ENCODE peak calls at places on chromosome 16, in ten cellular contexts. One of them, this sample, is unnamed.

GRCh38 chr16:56013962-56014552 is 138.9 kb upstream of the CES5A start:
- DNase-seq in heart right ventricle: peak; percentile 63
- DNase-seq in fibroblast of pulmonary artery: peak; percentile 16
- DNase-seq in tibial nerve: no peak
- DNase-seq in right cardiac atrium: peak; percentile 57
- DNase-seq in endodermal cell: peak; percentile 96
- DNase-seq in kidney: no peak
- DNase-seq in heart left ventricle: peak; percentile 55
- DNase-seq in cardiac muscle cell: peak; percentile 90
- DNase-seq in A549: peak; percentile 36
- DNase-seq in this sample: peak; percentile 13

GRCh38 chr16:85923153-85924021 is 24.4 kb downstream of the IRF8 start:
- DNase-seq in heart right ventricle: no peak
- DNase-seq in fibroblast of pulmonary artery: peak; percentile 55
- DNase-seq in tibial nerve: peak; percentile 32
- DNase-seq in right cardiac atrium: no peak
- DNase-seq in endodermal cell: no peak
- DNase-seq in kidney: peak; percentile 56
- DNase-seq in heart left ventricle: no peak
- DNase-seq in cardiac muscle cell: no peak
- DNase-seq in A549: peak; percentile 36
- DNase-seq in this sample: no peak

GRCh38 chr16:3408561-3409197 is 7.7 kb downstream of the ZNF174 start:
- DNase-seq in heart right ventricle: no peak
- DNase-seq in fibroblast of pulmonary artery: no peak
- DNase-seq in tibial nerve: no peak
- DNase-seq in right cardiac atrium: no peak
- DNase-seq in endodermal cell: no peak
- DNase-seq in kidney: no peak
- DNase-seq in heart left ventricle: no peak
- DNase-seq in cardiac muscle cell: no peak
- DNase-seq in A549: no peak
- DNase-seq in this sample: no peak

GRCh38 chr16:80704751-80705150 is 99.6 kb downstream of the CDYL2 start:
- DNase-seq in heart right ventricle: no peak
- DNase-seq in fibroblast of pulmonary artery: no peak
- DNase-seq in tibial nerve: no peak
- DNase-seq in right cardiac atrium: no peak
- DNase-seq in endodermal cell: no peak
- DNase-seq in kidney: no peak
- DNase-seq in heart left ventricle: no peak
- DNase-seq in cardiac muscle cell: no peak
- DNase-seq in A549: no peak
- DNase-seq in this sample: no peak

GRCh38 chr16:23857256-23857891 is 21.6 kb downstream of the PRKCB start:
- DNase-seq in heart right ventricle: no peak
- DNase-seq in fibroblast of pulmonary artery: no peak
- DNase-seq in tibial nerve: no peak
- DNase-seq in right cardiac atrium: no peak
- DNase-seq in endodermal cell: peak; percentile 46
- DNase-seq in kidney: no peak
- DNase-seq in heart left ventricle: no peak
- DNase-seq in cardiac muscle cell: peak; percentile 28
- DNase-seq in A549: no peak
- DNase-seq in this sample: no peak

GRCh38 chr16:56409195-56409594 is 16.1 kb downstream of the AMFR start:
- DNase-seq in heart right ventricle: no peak
- DNase-seq in fibroblast of pulmonary artery: peak; percentile 65
- DNase-seq in tibial nerve: no peak
- DNase-seq in right cardiac atrium: no peak
- DNase-seq in endodermal cell: no peak
- DNase-seq in kidney: no peak
- DNase-seq in heart left ventricle: no peak
- DNase-seq in cardiac muscle cell: no peak
- DNase-seq in A549: peak; percentile 65
- DNase-seq in this sample: peak; percentile 47

GRCh38 chr16:71626018-71626857 is at the start of gene MARVELD3:
- DNase-seq in heart right ventricle: peak; percentile 18
- DNase-seq in fibroblast of pulmonary artery: no peak
- DNase-seq in tibial nerve: no peak
- DNase-seq in right cardiac atrium: no peak
- DNase-seq in endodermal cell: peak; percentile 97
- DNase-seq in kidney: peak; percentile 93
- DNase-seq in heart left ventricle: no peak
- DNase-seq in cardiac muscle cell: peak; percentile 24
- DNase-seq in A549: no peak
- DNase-seq in this sample: peak; percentile 97

GRCh38 chr16:53855056-53855455 is 151.1 kb downstream of the FTO start:
- DNase-seq in heart right ventricle: no peak
- DNase-seq in fibroblast of pulmonary artery: no peak
- DNase-seq in tibial nerve: no peak
- DNase-seq in right cardiac atrium: no peak
- DNase-seq in endodermal cell: no peak
- DNase-seq in kidney: no peak
- DNase-seq in heart left ventricle: no peak
- DNase-seq in cardiac muscle cell: no peak
- DNase-seq in A549: no peak
- DNase-seq in this sample: no peak

GRCh38 chr16:31460582-31461002 is 1.3 kb downstream of the ARMC5 start:
- DNase-seq in heart right ventricle: no peak
- DNase-seq in fibroblast of pulmonary artery: peak; percentile 77
- DNase-seq in tibial nerve: no peak
- DNase-seq in right cardiac atrium: no peak
- DNase-seq in endodermal cell: no peak
- DNase-seq in kidney: peak; percentile 68
- DNase-seq in heart left ventricle: no peak
- DNase-seq in cardiac muscle cell: no peak
- DNase-seq in A549: peak; percentile 67
- DNase-seq in this sample: no peak
- H3K4me3 ChIP-seq in heart right ventricle: no peak overlapping the region
- H3K4me3 ChIP-seq in fibroblast of pulmonary artery: peak overlapping the region; percentile 66
- H3K4me3 ChIP-seq in tibial nerve: peak overlapping the region; percentile 97
- H3K4me3 ChIP-seq in right cardiac atrium: no peak overlapping the region
- H3K4me3 ChIP-seq in endodermal cell: peak overlapping the region; percentile 91
- H3K4me3 ChIP-seq in kidney: peak overlapping the region; percentile 51
- H3K4me3 ChIP-seq in heart left ventricle: peak overlapping the region; percentile 91
- H3K4me3 ChIP-seq in cardiac muscle cell: peak overlapping the region; percentile 37
- H3K4me3 ChIP-seq in A549: peak overlapping the region; percentile 51
- H3K4me3 ChIP-seq in this sample: no peak overlapping the region

GRCh38 chr16:6482861-6483530 is 849.6 kb upstream of the RBFOX1 start:
- DNase-seq in heart right ventricle: no peak
- DNase-seq in fibroblast of pulmonary artery: no peak
- DNase-seq in tibial nerve: no peak
- DNase-seq in right cardiac atrium: no peak
- DNase-seq in endodermal cell: no peak
- DNase-seq in kidney: no peak
- DNase-seq in heart left ventricle: no peak
- DNase-seq in cardiac muscle cell: no peak
- DNase-seq in A549: no peak
- DNase-seq in this sample: no peak

GRCh38 chr16:6481894-6482293 is 850.8 kb upstream of the RBFOX1 start:
- DNase-seq in heart right ventricle: no peak
- DNase-seq in fibroblast of pulmonary artery: no peak
- DNase-seq in tibial nerve: no peak
- DNase-seq in right cardiac atrium: no peak
- DNase-seq in endodermal cell: no peak
- DNase-seq in kidney: no peak
- DNase-seq in heart left ventricle: no peak
- DNase-seq in cardiac muscle cell: no peak
- DNase-seq in A549: no peak
- DNase-seq in this sample: no peak

GRCh38 chr16:6484931-6485330 is 847.7 kb upstream of the RBFOX1 start:
- DNase-seq in heart right ventricle: no peak
- DNase-seq in fibroblast of pulmonary artery: no peak
- DNase-seq in tibial nerve: no peak
- DNase-seq in right cardiac atrium: no peak
- DNase-seq in endodermal cell: no peak
- DNase-seq in kidney: no peak
- DNase-seq in heart left ventricle: no peak
- DNase-seq in cardiac muscle cell: no peak
- DNase-seq in A549: no peak
- DNase-seq in this sample: no peak

GRCh38 chr16:6483634-6484033 is 849.0 kb upstream of the RBFOX1 start:
- DNase-seq in heart right ventricle: no peak
- DNase-seq in fibroblast of pulmonary artery: no peak
- DNase-seq in tibial nerve: no peak
- DNase-seq in right cardiac atrium: no peak
- DNase-seq in endodermal cell: peak; percentile 86
- DNase-seq in kidney: no peak
- DNase-seq in heart left ventricle: no peak
- DNase-seq in cardiac muscle cell: peak; percentile 62
- DNase-seq in A549: no peak
- DNase-seq in this sample: no peak

DNA sequence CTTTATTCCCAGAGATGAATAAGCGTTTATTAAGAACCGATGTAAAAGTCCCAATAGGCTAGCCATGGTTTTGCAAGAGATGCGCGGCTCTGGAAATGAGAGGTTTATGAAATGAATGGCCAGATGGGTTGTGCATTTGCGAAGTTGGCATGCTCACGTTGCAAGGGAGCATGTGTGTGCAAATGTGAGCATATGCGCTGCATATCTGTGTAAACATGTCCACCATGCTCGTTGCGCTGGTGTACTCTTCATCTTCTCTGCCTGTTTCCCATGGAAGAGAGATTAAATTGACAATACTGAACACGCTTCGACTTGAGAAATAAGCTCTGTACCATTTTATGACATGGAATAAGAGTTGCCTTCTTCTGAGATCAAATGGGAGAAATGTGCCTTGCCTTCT is 848.5 kb upstream of the RBFOX1 start:
- DNase-seq in heart right ventricle: no peak
- DNase-seq in fibroblast of pulmonary artery: no peak
- DNase-seq in tibial nerve: no peak
- DNase-seq in right cardiac atrium: no peak
- DNase-seq in endodermal cell: no peak
- DNase-seq in kidney: no peak
- DNase-seq in heart left ventricle: no peak
- DNase-seq in cardiac muscle cell: no peak
- DNase-seq in A549: no peak
- DNase-seq in this sample: no peak
- H3K4me3 ChIP-seq in heart right ventricle: no peak overlapping the region
- H3K4me3 ChIP-seq in fibroblast of pulmonary artery: no peak overlapping the region
- H3K4me3 ChIP-seq in tibial nerve: no peak overlapping the region
- H3K4me3 ChIP-seq in right cardiac atrium: no peak overlapping the region
- H3K4me3 ChIP-seq in endodermal cell: peak overlapping the region; percentile 73
- H3K4me3 ChIP-seq in kidney: no peak overlapping the region
- H3K4me3 ChIP-seq in heart left ventricle: no peak overlapping the region
- H3K4me3 ChIP-seq in cardiac muscle cell: no peak overlapping the region
- H3K4me3 ChIP-seq in A549: no peak overlapping the region
- H3K4me3 ChIP-seq in this sample: no peak overlapping the region

GRCh38 chr16:66926171-66926570 is 836 bp upstream of the RRAD start:
- DNase-seq in heart right ventricle: peak; percentile 63
- DNase-seq in fibroblast of pulmonary artery: no peak
- DNase-seq in tibial nerve: no peak
- DNase-seq in right cardiac atrium: no peak
- DNase-seq in endodermal cell: no peak
- DNase-seq in kidney: peak; percentile 73
- DNase-seq in heart left ventricle: peak; percentile 84
- DNase-seq in cardiac muscle cell: no peak
- DNase-seq in A549: no peak
- DNase-seq in this sample: no peak

GRCh38 chr16:66923866-66924265 is 1.5 kb downstream of the RRAD start:
- DNase-seq in heart right ventricle: no peak
- DNase-seq in fibroblast of pulmonary artery: no peak
- DNase-seq in tibial nerve: no peak
- DNase-seq in right cardiac atrium: no peak
- DNase-seq in endodermal cell: no peak
- DNase-seq in kidney: no peak
- DNase-seq in heart left ventricle: peak; percentile 63
- DNase-seq in cardiac muscle cell: no peak
- DNase-seq in A549: no peak
- DNase-seq in this sample: no peak

GRCh38 chr16:66924527-66925321 is 611 bp downstream of the RRAD start:
- DNase-seq in heart right ventricle: peak; percentile 62
- DNase-seq in fibroblast of pulmonary artery: no peak
- DNase-seq in tibial nerve: no peak
- DNase-seq in right cardiac atrium: no peak
- DNase-seq in endodermal cell: peak; percentile 90
- DNase-seq in kidney: no peak
- DNase-seq in heart left ventricle: peak; percentile 70
- DNase-seq in cardiac muscle cell: peak; percentile 83
- DNase-seq in A549: no peak
- DNase-seq in this sample: no peak

GRCh38 chr16:66927012-66927436 is 1.7 kb upstream of the RRAD start:
- DNase-seq in heart right ventricle: peak; percentile 44
- DNase-seq in fibroblast of pulmonary artery: peak; percentile 83
- DNase-seq in tibial nerve: no peak
- DNase-seq in right cardiac atrium: peak; percentile 54
- DNase-seq in endodermal cell: peak; percentile 68
- DNase-seq in kidney: peak; percentile 81
- DNase-seq in heart left ventricle: peak; percentile 81
- DNase-seq in cardiac muscle cell: no peak
- DNase-seq in A549: peak; percentile 79
- DNase-seq in this sample: no peak

GRCh38 chr16:66925322-66925840 is at the start of gene RRAD:
- DNase-seq in heart right ventricle: peak; percentile 74
- DNase-seq in fibroblast of pulmonary artery: peak; percentile 36
- DNase-seq in tibial nerve: no peak
- DNase-seq in right cardiac atrium: peak; percentile 76
- DNase-seq in endodermal cell: peak; percentile 68
- DNase-seq in kidney: peak; percentile 90
- DNase-seq in heart left ventricle: peak; percentile 89
- DNase-seq in cardiac muscle cell: peak; percentile 60
- DNase-seq in A549: no peak
- DNase-seq in this sample: no peak
- H3K4me3 ChIP-seq in heart right ventricle: peak within 1 kb of the TSS; percentile 44
- H3K4me3 ChIP-seq in fibroblast of pulmonary artery: peak within 1 kb of the TSS; percentile 30
- H3K4me3 ChIP-seq in tibial nerve: peak within 1 kb of the TSS; percentile 55
- H3K4me3 ChIP-seq in right cardiac atrium: peak within 1 kb of the TSS; percentile 67
- H3K4me3 ChIP-seq in endodermal cell: no peak within 1 kb of the TSS
- H3K4me3 ChIP-seq in kidney: peak within 1 kb of the TSS; percentile 46
- H3K4me3 ChIP-seq in heart left ventricle: peak within 1 kb of the TSS; percentile 73
- H3K4me3 ChIP-seq in cardiac muscle cell: peak within 1 kb of the TSS; percentile 92
- H3K4me3 ChIP-seq in A549: peak within 1 kb of the TSS; percentile 51
- H3K4me3 ChIP-seq in this sample: no peak within 1 kb of the TSS

GRCh38 chr16:73094371-73094770 is 46.4 kb upstream of the ZFHX3 start:
- DNase-seq in heart right ventricle: no peak
- DNase-seq in fibroblast of pulmonary artery: no peak
- DNase-seq in tibial nerve: no peak
- DNase-seq in right cardiac atrium: no peak
- DNase-seq in endodermal cell: no peak
- DNase-seq in kidney: no peak
- DNase-seq in heart left ventricle: no peak
- DNase-seq in cardiac muscle cell: no peak
- DNase-seq in A549: no peak
- DNase-seq in this sample: no peak

GRCh38 chr16:73095142-73095791 is 47.3 kb upstream of the ZFHX3 start:
- DNase-seq in heart right ventricle: no peak
- DNase-seq in fibroblast of pulmonary artery: peak; percentile 14
- DNase-seq in tibial nerve: no peak
- DNase-seq in right cardiac atrium: no peak
- DNase-seq in endodermal cell: no peak
- DNase-seq in kidney: no peak
- DNase-seq in heart left ventricle: no peak
- DNase-seq in cardiac muscle cell: no peak
- DNase-seq in A549: peak; percentile 80
- DNase-seq in this sample: no peak

GRCh38 chr16:73093146-73094144 is 45.5 kb upstream of the ZFHX3 start:
- DNase-seq in heart right ventricle: no peak
- DNase-seq in fibroblast of pulmonary artery: peak; percentile 58
- DNase-seq in tibial nerve: no peak
- DNase-seq in right cardiac atrium: peak; percentile 16
- DNase-seq in endodermal cell: no peak
- DNase-seq in kidney: no peak
- DNase-seq in heart left ventricle: peak; percentile 44
- DNase-seq in cardiac muscle cell: no peak
- DNase-seq in A549: no peak
- DNase-seq in this sample: no peak

GRCh38 chr16:73096510-73096909 is 48.6 kb upstream of the ZFHX3 start:
- DNase-seq in heart right ventricle: no peak
- DNase-seq in fibroblast of pulmonary artery: no peak
- DNase-seq in tibial nerve: no peak
- DNase-seq in right cardiac atrium: no peak
- DNase-seq in endodermal cell: no peak
- DNase-seq in kidney: no peak
- DNase-seq in heart left ventricle: no peak
- DNase-seq in cardiac muscle cell: no peak
- DNase-seq in A549: no peak
- DNase-seq in this sample: no peak

DNA sequence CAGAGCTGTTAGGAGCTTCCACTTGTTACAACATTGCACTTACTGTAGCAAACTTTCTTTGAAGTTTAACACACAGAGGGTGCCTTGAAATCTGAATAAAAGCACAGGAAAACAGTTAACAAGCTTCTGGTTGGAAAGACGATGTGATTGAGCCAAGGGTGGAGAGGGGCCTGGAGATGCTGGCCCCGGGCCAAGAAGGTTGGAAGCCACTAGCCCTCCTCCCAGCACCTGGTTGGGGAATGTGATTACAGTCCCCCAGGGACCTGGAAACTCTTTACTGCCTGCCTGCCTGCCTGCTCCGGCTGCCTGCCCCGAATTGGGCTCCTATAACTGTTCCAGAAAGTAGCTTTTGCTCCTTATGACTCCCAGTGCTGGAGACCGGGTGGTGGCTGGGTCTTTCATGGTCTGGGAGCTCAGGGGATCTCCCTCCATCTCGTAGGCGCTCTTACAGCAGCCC is 48.0 kb upstream of the ZFHX3 start:
- DNase-seq in heart right ventricle: no peak
- DNase-seq in fibroblast of pulmonary artery: peak; percentile 28
- DNase-seq in tibial nerve: no peak
- DNase-seq in right cardiac atrium: no peak
- DNase-seq in endodermal cell: no peak
- DNase-seq in kidney: peak; percentile 60
- DNase-seq in heart left ventricle: peak; percentile 27
- DNase-seq in cardiac muscle cell: peak; percentile 60
- DNase-seq in A549: peak; percentile 82
- DNase-seq in this sample: peak; percentile 12
- H3K4me3 ChIP-seq in heart right ventricle: no peak overlapping the region
- H3K4me3 ChIP-seq in fibroblast of pulmonary artery: no peak overlapping the region
- H3K4me3 ChIP-seq in tibial nerve: no peak overlapping the region
- H3K4me3 ChIP-seq in right cardiac atrium: no peak overlapping the region
- H3K4me3 ChIP-seq in endodermal cell: no peak overlapping the region
- H3K4me3 ChIP-seq in kidney: no peak overlapping the region
- H3K4me3 ChIP-seq in heart left ventricle: no peak overlapping the region
- H3K4me3 ChIP-seq in cardiac muscle cell: no peak overlapping the region
- H3K4me3 ChIP-seq in A549: peak overlapping the region; percentile 12
- H3K4me3 ChIP-seq in this sample: no peak overlapping the region

This sample was measured in body of pancreas.